ENCODE peak calls at places on chromosomes 11 and 22, in four cellular contexts. K is renal cortical epithelial cell, X is astrocyte of the spinal cord, L is brain microvascular endothelial cell. Y is an unnamed sample.

GRCh38 chr11:113022267-113022666 is 61.0 kb downstream of the NCAM1 start:
- DNase-seq in X (no peak), L (no peak), K (no peak), Y (no peak)

GRCh38 chr22:24521791-24522245 is 26.7 kb downstream of the UPB1 start:
- DNase-seq in X (peak), L (peak), K (peak), Y (peak)

GRCh38 chr22:49408102-49408836 is 419.4 kb downstream of the BRD1 start:
- DNase-seq in L (no peak), X (no peak), K (no peak), Y (no peak)

GRCh38 chr22:20130319-20130718 is 1.3 kb upstream of the ZDHHC8 start:
- DNase-seq in L (no peak), X (no peak), K (no peak), Y (no peak)

GRCh38 chr11:74506823-74507222 is 13.3 kb upstream of the LIPT2 start:
- DNase-seq in K (peak), L (no peak), X (no peak), Y (no peak)

GRCh38 chr11:69358398-69359080 is 64.6 kb downstream of the MYEOV start:
- DNase-seq in X (no peak), L (no peak), K (no peak), Y (no peak)

GRCh38 chr11:8229299-8230177 is 34.1 kb downstream of the LMO1 start:
- DNase-seq in L (no peak), X (no peak), K (peak), Y (peak)

GRCh38 chr11:72951193-72951592 is 137.0 kb downstream of the ATG16L2 start:
- DNase-seq in L (no peak), X (no peak), K (no peak), Y (no peak)

GRCh38 chr11:10670099-10670498 is 23.5 kb downstream of the IRAG1 start:
- DNase-seq in K (no peak), X (no peak), L (no peak), Y (no peak)